ENCODE peak calls at places on chromosomes 2 and 18, in four cellular contexts. Z, M, X and B are unnamed samples.

GRCh38 chr2:157952548-157952947 is 76.4 kb upstream of the ACVR1 start:
- DNase-seq in Z (no peak), M (no peak), X (no peak), B (no peak)

GRCh38 chr2:157936464-157936863 is 60.3 kb upstream of the ACVR1 start:
- DNase-seq in Z (no peak), M (no peak), X (no peak), B (no peak)

GRCh38 chr2:15553951-15554350 is 7.2 kb downstream of the NBAS start:
- DNase-seq in Z (no peak), M (no peak), X (no peak), B (no peak)

GRCh38 chr2:65514555-65515195 is 82.3 kb upstream of the SPRED2 start:
- DNase-seq in Z (no peak), M (no peak), X (no peak), B (no peak)

GRCh38 chr2:10160226-10160955 is 37.9 kb downstream of the RRM2 start:
- DNase-seq in Z (no peak), M (no peak), X (no peak), B (no peak)

GRCh38 chr2:65349863-65350262 is 82.5 kb downstream of the SPRED2 start:
- DNase-seq in Z (peak; percentile 78), M (no peak), X (no peak), B (peak; percentile 71)

GRCh38 chr2:239456940-239457339 is 56.1 kb upstream of the HDAC4 start:
- DNase-seq in Z (no peak), M (no peak), X (no peak), B (no peak)

GRCh38 chr2:9033385-9034175 is 30.1 kb upstream of the MBOAT2 start:
- DNase-seq in Z (no peak), M (no peak), X (no peak), B (no peak)

GRCh38 chr2:164967781-164968228 is 12.5 kb upstream of the SLC38A11 start:
- DNase-seq in Z (no peak), M (no peak), X (no peak), B (no peak)

GRCh38 chr18:78914586-78914935 is 65.1 kb upstream of the SALL3 start:
- DNase-seq in Z (no peak), M (no peak), X (no peak), B (no peak)

GRCh38 chr18:79353238-79353637 is 42.5 kb upstream of the NFATC1 start:
- DNase-seq in Z (no peak), M (no peak), X (no peak), B (no peak)

GRCh38 chr18:29496276-29496675 is 1319.3 kb upstream of the CDH2 start:
- DNase-seq in Z (peak; percentile 76), M (no peak), X (no peak), B (no peak)

GRCh38 chr2:62215306-62216064 is 19.6 kb downstream of the B3GNT2 start:
- DNase-seq in Z (no peak), M (no peak), X (no peak), B (no peak)

GRCh38 chr2:222903234-222904220 is 42.7 kb downstream of the ACSL3 start:
- DNase-seq in Z (no peak), M (peak; percentile 12), X (no peak), B (no peak)

GRCh38 chr2:120514521-120514920 is 168.6 kb downstream of the INHBB start:
- DNase-seq in Z (no peak), M (no peak), X (no peak), B (no peak)

GRCh38 chr2:68901199-68901515 is 30.0 kb upstream of the BMP10 start:
- DNase-seq in Z (no peak), M (peak; percentile 41), X (no peak), B (no peak)